ENCODE peak calls at places on chromosome 1, in ten cellular contexts. One of them, this sample, is unnamed. For H3K27me3, the result is how much of the 10 kb centered on the place peaks cover.

GRCh38 chr1:99786751-99787501 is 20.5 kb upstream of the FRRS1 start:
- DNase-seq in upper lobe of right lung: no peak
- DNase-seq in astrocyte: no peak
- DNase-seq in bronchial epithelial cell: no peak
- DNase-seq in body of pancreas: no peak
- DNase-seq in brain microvascular endothelial cell: no peak
- DNase-seq in heart right ventricle: no peak
- DNase-seq in transverse colon: no peak
- DNase-seq in cardiac muscle cell: no peak
- DNase-seq in psoas muscle: no peak
- DNase-seq in this sample: no peak

GRCh38 chr1:54984126-54984842 is 3.9 kb downstream of the TMEM61 start:
- DNase-seq in upper lobe of right lung: peak
- DNase-seq in bronchial epithelial cell: no peak
- DNase-seq in astrocyte: no peak
- DNase-seq in heart right ventricle: no peak
- DNase-seq in body of pancreas: no peak
- DNase-seq in psoas muscle: no peak
- DNase-seq in transverse colon: no peak
- DNase-seq in cardiac muscle cell: no peak
- DNase-seq in brain microvascular endothelial cell: no peak
- DNase-seq in this sample: no peak

GRCh38 chr1:240464099-240464498 is 147.9 kb downstream of the GREM2 start:
- DNase-seq in astrocyte: no peak
- DNase-seq in transverse colon: no peak
- DNase-seq in psoas muscle: no peak
- DNase-seq in bronchial epithelial cell: peak
- DNase-seq in heart right ventricle: no peak
- DNase-seq in brain microvascular endothelial cell: no peak
- DNase-seq in upper lobe of right lung: no peak
- DNase-seq in cardiac muscle cell: no peak
- DNase-seq in body of pancreas: no peak
- DNase-seq in this sample: peak

GRCh38 chr1:231313661-231314060 is 24.0 kb downstream of the EXOC8 start:
- DNase-seq in cardiac muscle cell: no peak
- DNase-seq in upper lobe of right lung: no peak
- DNase-seq in psoas muscle: no peak
- DNase-seq in transverse colon: no peak
- DNase-seq in heart right ventricle: no peak
- DNase-seq in brain microvascular endothelial cell: no peak
- DNase-seq in astrocyte: no peak
- DNase-seq in body of pancreas: no peak
- DNase-seq in bronchial epithelial cell: no peak
- DNase-seq in this sample: no peak

GRCh38 chr1:56452027-56453011 is 127.0 kb downstream of the PLPP3 start:
- DNase-seq in brain microvascular endothelial cell: no peak
- DNase-seq in heart right ventricle: no peak
- DNase-seq in cardiac muscle cell: no peak
- DNase-seq in bronchial epithelial cell: no peak
- DNase-seq in astrocyte: peak
- DNase-seq in transverse colon: no peak
- DNase-seq in body of pancreas: peak
- DNase-seq in upper lobe of right lung: no peak
- DNase-seq in psoas muscle: no peak
- DNase-seq in this sample: peak

GRCh38 chr1:22575532-22576147 is 12.4 kb downstream of the EPHA8 start:
- DNase-seq in transverse colon: no peak
- DNase-seq in brain microvascular endothelial cell: no peak
- DNase-seq in astrocyte: no peak
- DNase-seq in body of pancreas: no peak
- DNase-seq in cardiac muscle cell: no peak
- DNase-seq in psoas muscle: no peak
- DNase-seq in bronchial epithelial cell: no peak
- DNase-seq in heart right ventricle: no peak
- DNase-seq in upper lobe of right lung: no peak
- DNase-seq in this sample: no peak

GRCh38 chr1:6724517-6725141 is 23.0 kb upstream of the DNAJC11 start:
- DNase-seq in body of pancreas: no peak
- DNase-seq in brain microvascular endothelial cell: peak
- DNase-seq in bronchial epithelial cell: peak
- DNase-seq in cardiac muscle cell: peak
- DNase-seq in upper lobe of right lung: no peak
- DNase-seq in psoas muscle: no peak
- DNase-seq in heart right ventricle: no peak
- DNase-seq in astrocyte: peak
- DNase-seq in transverse colon: no peak
- DNase-seq in this sample: peak

GRCh38 chr1:160163612-160164011 is 12.2 kb downstream of the ATP1A4 start:
- DNase-seq in transverse colon: no peak
- DNase-seq in cardiac muscle cell: no peak
- DNase-seq in bronchial epithelial cell: peak
- DNase-seq in body of pancreas: no peak
- DNase-seq in heart right ventricle: no peak
- DNase-seq in upper lobe of right lung: no peak
- DNase-seq in brain microvascular endothelial cell: no peak
- DNase-seq in psoas muscle: no peak
- DNase-seq in astrocyte: no peak
- DNase-seq in this sample: no peak

GRCh38 chr1:32886012-32886827 is at the start of gene HPCA:
- DNase-seq in bronchial epithelial cell: no peak
- DNase-seq in astrocyte: no peak
- DNase-seq in brain microvascular endothelial cell: peak
- DNase-seq in upper lobe of right lung: peak
- DNase-seq in transverse colon: peak
- DNase-seq in psoas muscle: peak
- DNase-seq in heart right ventricle: peak
- DNase-seq in body of pancreas: peak
- DNase-seq in cardiac muscle cell: peak
- DNase-seq in this sample: peak

GRCh38 chr1:46530791-46531409 is 20.5 kb downstream of the KNCN start:
- DNase-seq in psoas muscle: no peak
- DNase-seq in upper lobe of right lung: no peak
- DNase-seq in transverse colon: no peak
- DNase-seq in brain microvascular endothelial cell: no peak
- DNase-seq in cardiac muscle cell: no peak
- DNase-seq in astrocyte: no peak
- DNase-seq in heart right ventricle: no peak
- DNase-seq in body of pancreas: no peak
- DNase-seq in bronchial epithelial cell: peak
- DNase-seq in this sample: peak

GRCh38 chr1:89050649-89051033 is 14.4 kb downstream of the GBP1 start:
- DNase-seq in cardiac muscle cell: no peak
- DNase-seq in body of pancreas: no peak
- DNase-seq in brain microvascular endothelial cell: no peak
- DNase-seq in heart right ventricle: no peak
- DNase-seq in transverse colon: no peak
- DNase-seq in astrocyte: no peak
- DNase-seq in upper lobe of right lung: no peak
- DNase-seq in bronchial epithelial cell: no peak
- DNase-seq in psoas muscle: no peak
- DNase-seq in this sample: no peak

GRCh38 chr1:248791010-248791409 is 34.7 kb downstream of the SH3BP5L start:
- DNase-seq in cardiac muscle cell: no peak
- DNase-seq in upper lobe of right lung: no peak
- DNase-seq in brain microvascular endothelial cell: no peak
- DNase-seq in psoas muscle: no peak
- DNase-seq in transverse colon: no peak
- DNase-seq in body of pancreas: no peak
- DNase-seq in bronchial epithelial cell: no peak
- DNase-seq in heart right ventricle: no peak
- DNase-seq in astrocyte: no peak
- DNase-seq in this sample: no peak
- TF ChIP-seq CTCF in cardiac muscle cell: no peak
- TF ChIP-seq CTCF in upper lobe of right lung: no peak
- TF ChIP-seq CTCF in brain microvascular endothelial cell: no peak
- TF ChIP-seq CTCF in psoas muscle: no peak
- TF ChIP-seq CTCF in transverse colon: no peak
- TF ChIP-seq CTCF in body of pancreas: no peak
- TF ChIP-seq CTCF in bronchial epithelial cell: no peak
- TF ChIP-seq CTCF in heart right ventricle: no peak
- TF ChIP-seq CTCF in astrocyte: no peak
- TF ChIP-seq CTCF in this sample: no peak

DNA sequence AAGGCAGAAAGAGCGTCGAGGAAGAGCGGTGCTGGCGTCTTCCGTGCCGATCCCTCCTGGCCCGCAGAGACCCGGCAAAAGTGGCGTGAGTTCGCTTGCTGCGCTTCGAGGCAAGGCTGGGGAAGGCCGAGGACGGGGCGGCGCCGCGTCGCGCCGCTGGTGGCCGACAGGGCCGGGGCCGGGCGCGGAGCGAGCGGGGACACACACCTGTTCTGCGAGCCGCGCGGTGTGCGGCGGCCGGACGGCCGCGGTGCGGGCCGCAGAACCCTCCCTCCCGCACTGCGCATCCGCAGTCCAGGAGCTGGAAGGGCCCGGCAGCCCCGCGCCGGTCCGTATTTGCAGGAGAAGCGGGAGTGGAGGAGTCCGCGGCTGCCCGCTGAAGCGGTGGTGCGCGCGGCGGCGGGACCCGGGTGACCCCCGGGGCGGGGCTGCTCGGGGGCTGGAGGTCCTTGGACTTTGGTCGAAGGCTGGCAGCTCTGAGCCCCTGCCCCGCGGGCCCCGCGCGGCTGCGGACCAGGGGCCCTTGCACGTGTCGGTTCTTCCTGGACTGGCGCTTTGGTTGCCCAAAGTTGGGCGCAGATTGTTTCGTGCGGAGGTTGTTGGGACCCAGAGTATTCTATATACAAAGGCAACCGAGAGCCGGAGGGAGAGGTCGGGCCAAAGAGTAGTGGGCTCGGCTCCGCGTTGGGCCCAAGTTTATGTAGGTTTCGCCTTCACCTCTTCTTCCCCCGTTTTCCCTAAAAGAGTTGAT is 2.5 kb downstream of the RNF220 start:
- DNase-seq in brain microvascular endothelial cell: no peak
- DNase-seq in heart right ventricle: no peak
- DNase-seq in body of pancreas: no peak
- DNase-seq in cardiac muscle cell: no peak
- DNase-seq in upper lobe of right lung: no peak
- DNase-seq in bronchial epithelial cell: no peak
- DNase-seq in astrocyte: no peak
- DNase-seq in transverse colon: no peak
- DNase-seq in psoas muscle: no peak
- DNase-seq in this sample: no peak
- H3K27me3 ChIP-seq in brain microvascular endothelial cell: half or more
- H3K27me3 ChIP-seq in heart right ventricle: under half
- H3K27me3 ChIP-seq in body of pancreas: half or more
- H3K27me3 ChIP-seq in cardiac muscle cell: half or more
- H3K27me3 ChIP-seq in upper lobe of right lung: half or more
- H3K27me3 ChIP-seq in bronchial epithelial cell: under half
- H3K27me3 ChIP-seq in astrocyte: half or more
- H3K27me3 ChIP-seq in transverse colon: half or more
- H3K27me3 ChIP-seq in psoas muscle: under half
- H3K27me3 ChIP-seq in this sample: half or more

DNA sequence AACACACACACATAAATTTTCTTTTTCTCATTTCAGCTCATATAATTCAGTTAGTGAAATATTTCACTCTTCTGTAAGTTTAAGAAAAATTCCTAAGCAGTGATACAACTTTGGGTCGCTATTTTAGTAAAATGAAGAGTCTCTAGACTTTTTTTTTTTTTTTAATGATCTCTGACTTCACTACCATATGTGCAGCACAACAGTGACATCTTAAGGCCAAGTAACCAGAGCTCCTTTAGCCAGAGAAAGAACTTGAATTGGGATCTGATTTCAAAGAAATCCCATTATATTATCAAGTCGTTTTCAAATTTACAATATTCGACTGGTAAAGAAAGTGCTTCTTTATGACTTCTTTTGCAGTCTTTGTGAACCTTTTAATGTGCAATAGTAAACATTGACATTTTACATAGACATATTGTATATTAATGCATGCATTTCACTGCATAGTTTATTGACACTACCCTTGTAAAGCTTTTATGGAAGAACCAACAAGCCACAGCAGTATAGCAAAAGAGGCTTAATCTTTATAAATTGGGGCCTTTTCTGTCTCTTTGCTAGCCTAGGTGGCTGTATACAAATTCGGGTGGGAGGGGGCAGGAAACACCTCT is 62.2 kb downstream of the LRRC40 start:
- DNase-seq in transverse colon: no peak
- DNase-seq in bronchial epithelial cell: no peak
- DNase-seq in cardiac muscle cell: peak
- DNase-seq in psoas muscle: no peak
- DNase-seq in heart right ventricle: no peak
- DNase-seq in astrocyte: peak
- DNase-seq in body of pancreas: no peak
- DNase-seq in upper lobe of right lung: no peak
- DNase-seq in brain microvascular endothelial cell: peak
- DNase-seq in this sample: no peak
- TF ChIP-seq CTCF in transverse colon: no peak
- TF ChIP-seq CTCF in bronchial epithelial cell: no peak
- TF ChIP-seq CTCF in cardiac muscle cell: peak
- TF ChIP-seq CTCF in psoas muscle: peak
- TF ChIP-seq CTCF in heart right ventricle: peak
- TF ChIP-seq CTCF in astrocyte: peak
- TF ChIP-seq CTCF in body of pancreas: no peak
- TF ChIP-seq CTCF in upper lobe of right lung: peak
- TF ChIP-seq CTCF in brain microvascular endothelial cell: peak
- TF ChIP-seq CTCF in this sample: peak

GRCh38 chr1:117664314-117664713 is 58.5 kb downstream of the TENT5C start:
- DNase-seq in body of pancreas: no peak
- DNase-seq in cardiac muscle cell: no peak
- DNase-seq in transverse colon: no peak
- DNase-seq in heart right ventricle: no peak
- DNase-seq in astrocyte: no peak
- DNase-seq in psoas muscle: no peak
- DNase-seq in upper lobe of right lung: no peak
- DNase-seq in bronchial epithelial cell: no peak
- DNase-seq in brain microvascular endothelial cell: no peak
- DNase-seq in this sample: no peak

GRCh38 chr1:117662667-117663066 is 56.8 kb downstream of the TENT5C start:
- DNase-seq in cardiac muscle cell: no peak
- DNase-seq in upper lobe of right lung: no peak
- DNase-seq in astrocyte: no peak
- DNase-seq in bronchial epithelial cell: no peak
- DNase-seq in transverse colon: no peak
- DNase-seq in brain microvascular endothelial cell: no peak
- DNase-seq in heart right ventricle: no peak
- DNase-seq in body of pancreas: no peak
- DNase-seq in psoas muscle: no peak
- DNase-seq in this sample: no peak

GRCh38 chr1:117665523-117666274 is 59.9 kb downstream of the TENT5C start:
- DNase-seq in transverse colon: no peak
- DNase-seq in upper lobe of right lung: no peak
- DNase-seq in body of pancreas: no peak
- DNase-seq in astrocyte: no peak
- DNase-seq in brain microvascular endothelial cell: no peak
- DNase-seq in cardiac muscle cell: no peak
- DNase-seq in psoas muscle: no peak
- DNase-seq in heart right ventricle: no peak
- DNase-seq in bronchial epithelial cell: no peak
- DNase-seq in this sample: no peak

GRCh38 chr1:117661027-117661426 is 55.2 kb downstream of the TENT5C start:
- DNase-seq in cardiac muscle cell: no peak
- DNase-seq in psoas muscle: no peak
- DNase-seq in upper lobe of right lung: no peak
- DNase-seq in body of pancreas: no peak
- DNase-seq in transverse colon: no peak
- DNase-seq in brain microvascular endothelial cell: no peak
- DNase-seq in bronchial epithelial cell: no peak
- DNase-seq in astrocyte: no peak
- DNase-seq in heart right ventricle: no peak
- DNase-seq in this sample: no peak

GRCh38 chr1:117663156-117663902 is 57.5 kb downstream of the TENT5C start:
- DNase-seq in brain microvascular endothelial cell: no peak
- DNase-seq in upper lobe of right lung: no peak
- DNase-seq in psoas muscle: no peak
- DNase-seq in heart right ventricle: no peak
- DNase-seq in body of pancreas: no peak
- DNase-seq in astrocyte: no peak
- DNase-seq in cardiac muscle cell: no peak
- DNase-seq in bronchial epithelial cell: no peak
- DNase-seq in transverse colon: no peak
- DNase-seq in this sample: no peak
- H3K27me3 ChIP-seq in brain microvascular endothelial cell: under half
- H3K27me3 ChIP-seq in upper lobe of right lung: under half
- H3K27me3 ChIP-seq in psoas muscle: under half
- H3K27me3 ChIP-seq in heart right ventricle: under half
- H3K27me3 ChIP-seq in body of pancreas: under half
- H3K27me3 ChIP-seq in astrocyte: under half
- H3K27me3 ChIP-seq in cardiac muscle cell: under half
- H3K27me3 ChIP-seq in bronchial epithelial cell: under half
- H3K27me3 ChIP-seq in transverse colon: under half
- H3K27me3 ChIP-seq in this sample: under half